ENCODE peak calls at places on chromosomes 13 and 19, in eight cellular contexts. O is stomach, W is amniotic stem cell, T is Kasumi-1, H is thoracic aorta, X is transverse colon, Z is left ventricle myocardium inferior, R is mesendoderm. G is an unnamed sample.

GRCh38 chr13:107210216-107211010 is 642.5 kb upstream of the ARGLU1 start:
- DNase-seq in Z (no peak), O (no peak), T (no peak), H (no peak), R (no peak), W (no peak), X (no peak), G (no peak)

GRCh38 chr13:111621164-111621563 is 300.7 kb downstream of the TEX29 start:
- DNase-seq in T (no peak), R (no peak), O (no peak), H (no peak), X (no peak), W (no peak), Z (no peak), G (no peak)

GRCh38 chr19:28024920-28025319 is 1188.0 kb downstream of the UQCRFS1 start:
- DNase-seq in R (no peak), T (no peak), X (no peak), O (no peak), H (no peak), W (no peak), Z (no peak), G (no peak)

GRCh38 chr13:112928958-112929777 is 39.8 kb upstream of the MCF2L start:
- DNase-seq in R (peak), O (no peak), T (no peak), Z (no peak), X (peak), H (no peak), W (no peak), G (no peak)

GRCh38 chr13:112462408-112462807 is 86.3 kb downstream of the SPACA7 start:
- DNase-seq in O (no peak), T (no peak), W (no peak), R (no peak), X (no peak), Z (no peak), H (no peak), G (no peak)

GRCh38 chr13:20191902-20192469 is 752 bp downstream of the GJB2 start:
- DNase-seq in W (no peak), T (no peak), X (peak), Z (no peak), R (peak), O (peak), H (no peak), G (no peak)

GRCh38 chr19:54017266-54017665 is 25.8 kb downstream of the CACNG6 start:
- DNase-seq in H (no peak), O (no peak), W (no peak), Z (no peak), R (peak), T (no peak), X (no peak), G (no peak)

GRCh38 chr13:73722120-73722519 is 412.1 kb downstream of the KLF12 start:
- DNase-seq in H (no peak), W (peak), X (no peak), O (no peak), Z (no peak), T (peak), R (peak), G (no peak)

GRCh38 chr13:59047546-59047945 is 1116.2 kb downstream of the DIAPH3 start:
- DNase-seq in R (peak), H (no peak), W (no peak), Z (no peak), X (no peak), O (no peak), T (no peak), G (no peak)

GRCh38 chr13:30153871-30154426 is 153.4 kb downstream of the KATNAL1 start:
- DNase-seq in X (no peak), R (peak), Z (no peak), T (no peak), W (no peak), O (no peak), H (no peak), G (no peak)

GRCh38 chr19:49574206-49574755 is 6.1 kb downstream of the NOSIP start:
- DNase-seq in R (no peak), X (no peak), O (no peak), H (no peak), Z (no peak), W (no peak), T (no peak), G (no peak)

GRCh38 chr19:19562665-19563347 is 24.7 kb downstream of the CILP2 start:
- DNase-seq in H (no peak), Z (no peak), X (no peak), O (no peak), R (peak), T (no peak), W (no peak), G (no peak)

GRCh38 chr13:83077499-83077898 is 804.8 kb downstream of the SLITRK1 start:
- DNase-seq in T (no peak), O (no peak), Z (no peak), R (no peak), H (no peak), X (no peak), W (no peak), G (no peak)

GRCh38 chr19:51421229-51422052 is 4.0 kb upstream of the SIGLEC10 start:
- DNase-seq in T (no peak), Z (no peak), O (no peak), H (no peak), X (no peak), R (peak), W (no peak), G (no peak)

GRCh38 chr13:107296804-107297203 is 728.9 kb upstream of the ARGLU1 start:
- DNase-seq in X (no peak), Z (no peak), O (no peak), R (no peak), W (no peak), T (no peak), H (no peak), G (no peak)

GRCh38 chr13:38872693-38873092 is 117.9 kb downstream of the STOML3 start:
- DNase-seq in R (peak), T (peak), W (no peak), H (no peak), Z (no peak), X (peak), O (no peak), G (no peak)

GRCh38 chr19:10887616-10888367 is 16.4 kb downstream of the CARM1 start:
- DNase-seq in R (no peak), O (no peak), X (no peak), Z (no peak), H (no peak), T (no peak), W (no peak), G (no peak)

GRCh38 chr19:18332917-18333530 is 7.4 kb upstream of the PGPEP1 start:
- DNase-seq in H (no peak), X (no peak), O (no peak), R (no peak), W (no peak), T (no peak), Z (no peak), G (no peak)

GRCh38 chr19:33273065-33273736 is 29.1 kb downstream of the CEBPA start:
- DNase-seq in R (no peak), Z (no peak), W (no peak), X (no peak), O (no peak), T (no peak), H (no peak), G (no peak)

GRCh38 chr13:27012482-27013197 is 159.0 kb downstream of the USP12 start:
- DNase-seq in W (no peak), T (no peak), X (no peak), Z (no peak), H (no peak), O (no peak), R (no peak), G (no peak)

G was measured in Right ventricle myocardium inferior.